ENCODE peak calls at places on chromosome 4, in seven cellular contexts. One of them, this sample, is unnamed.

GRCh38 chr4:174658246-174658645 is 136.0 kb upstream of the HPGD start:
- DNase-seq in GM12878: no peak
- DNase-seq in heart left ventricle: no peak
- DNase-seq in coronary artery: no peak
- DNase-seq in mammary epithelial cell: no peak
- DNase-seq in IMR-90: no peak
- DNase-seq in A549: no peak
- DNase-seq in this sample: no peak

GRCh38 chr4:174398728-174399127 is 115.0 kb downstream of the CEP44 start:
- DNase-seq in coronary artery: no peak
- DNase-seq in mammary epithelial cell: peak
- DNase-seq in heart left ventricle: no peak
- DNase-seq in A549: peak
- DNase-seq in GM12878: no peak
- DNase-seq in IMR-90: peak
- DNase-seq in this sample: no peak

GRCh38 chr4:137609693-137610450 is 77.6 kb upstream of the PCDH18 start:
- DNase-seq in A549: no peak
- DNase-seq in mammary epithelial cell: no peak
- DNase-seq in heart left ventricle: no peak
- DNase-seq in GM12878: no peak
- DNase-seq in coronary artery: no peak
- DNase-seq in IMR-90: peak
- DNase-seq in this sample: no peak

GRCh38 chr4:125650557-125650956 is 335.8 kb downstream of the FAT4 start:
- DNase-seq in mammary epithelial cell: no peak
- DNase-seq in IMR-90: peak
- DNase-seq in coronary artery: no peak
- DNase-seq in GM12878: no peak
- DNase-seq in heart left ventricle: no peak
- DNase-seq in A549: no peak
- DNase-seq in this sample: no peak

GRCh38 chr4:78581626-78582025 is 30.1 kb downstream of the ANXA3 start:
- DNase-seq in GM12878: no peak
- DNase-seq in A549: no peak
- DNase-seq in heart left ventricle: peak
- DNase-seq in coronary artery: no peak
- DNase-seq in mammary epithelial cell: no peak
- DNase-seq in IMR-90: no peak
- DNase-seq in this sample: no peak

GRCh38 chr4:121950680-121951569 is 935 bp downstream of the TRPC3 start:
- DNase-seq in mammary epithelial cell: no peak
- DNase-seq in coronary artery: no peak
- DNase-seq in A549: no peak
- DNase-seq in IMR-90: peak
- DNase-seq in GM12878: no peak
- DNase-seq in heart left ventricle: no peak
- DNase-seq in this sample: no peak

GRCh38 chr4:117692538-117692937 is 341.7 kb upstream of the NDST3 start:
- DNase-seq in IMR-90: no peak
- DNase-seq in GM12878: no peak
- DNase-seq in A549: no peak
- DNase-seq in heart left ventricle: no peak
- DNase-seq in mammary epithelial cell: no peak
- DNase-seq in coronary artery: no peak
- DNase-seq in this sample: no peak

GRCh38 chr4:168634276-168634802 is 137.5 kb downstream of the PALLD start:
- DNase-seq in coronary artery: no peak
- DNase-seq in GM12878: no peak
- DNase-seq in A549: no peak
- DNase-seq in IMR-90: peak
- DNase-seq in heart left ventricle: no peak
- DNase-seq in mammary epithelial cell: peak
- DNase-seq in this sample: no peak

GRCh38 chr4:1534876-1535526 is 128.8 kb upstream of the NKX1-1 start:
- DNase-seq in mammary epithelial cell: no peak
- DNase-seq in coronary artery: no peak
- DNase-seq in GM12878: no peak
- DNase-seq in A549: no peak
- DNase-seq in IMR-90: no peak
- DNase-seq in heart left ventricle: peak
- DNase-seq in this sample: no peak

GRCh38 chr4:8893227-8893623 is 21.6 kb upstream of the HMX1 start:
- DNase-seq in mammary epithelial cell: no peak
- DNase-seq in coronary artery: no peak
- DNase-seq in GM12878: no peak
- DNase-seq in A549: no peak
- DNase-seq in heart left ventricle: no peak
- DNase-seq in IMR-90: no peak
- DNase-seq in this sample: no peak

GRCh38 chr4:18850763-18851331 is 829.3 kb upstream of the LCORL start:
- DNase-seq in mammary epithelial cell: no peak
- DNase-seq in A549: no peak
- DNase-seq in heart left ventricle: no peak
- DNase-seq in IMR-90: no peak
- DNase-seq in coronary artery: no peak
- DNase-seq in GM12878: no peak
- DNase-seq in this sample: no peak

GRCh38 chr4:106287353-106287969 is 28.5 kb downstream of the TBCK start:
- DNase-seq in IMR-90: peak
- DNase-seq in GM12878: no peak
- DNase-seq in heart left ventricle: no peak
- DNase-seq in mammary epithelial cell: peak
- DNase-seq in A549: peak
- DNase-seq in coronary artery: no peak
- DNase-seq in this sample: no peak

GRCh38 chr4:183396187-183396738 is 48.2 kb upstream of the CDKN2AIP start:
- DNase-seq in mammary epithelial cell: peak
- DNase-seq in heart left ventricle: no peak
- DNase-seq in GM12878: no peak
- DNase-seq in IMR-90: peak
- DNase-seq in A549: no peak
- DNase-seq in coronary artery: no peak
- DNase-seq in this sample: no peak
- H3K27ac ChIP-seq in mammary epithelial cell: no peak
- H3K27ac ChIP-seq in heart left ventricle: no peak
- H3K27ac ChIP-seq in GM12878: no peak
- H3K27ac ChIP-seq in IMR-90: no peak
- H3K27ac ChIP-seq in A549: no peak
- H3K27ac ChIP-seq in coronary artery: no peak
- H3K27ac ChIP-seq in this sample: no peak

GRCh38 chr4:82842593-82842992 is 44.0 kb upstream of the SCD5 start:
- DNase-seq in mammary epithelial cell: no peak
- DNase-seq in coronary artery: no peak
- DNase-seq in GM12878: no peak
- DNase-seq in heart left ventricle: no peak
- DNase-seq in A549: peak
- DNase-seq in IMR-90: peak
- DNase-seq in this sample: no peak
- TF ChIP-seq CTCF in mammary epithelial cell: peak
- TF ChIP-seq CTCF in coronary artery: no peak
- TF ChIP-seq CTCF in GM12878: peak
- TF ChIP-seq CTCF in heart left ventricle: no peak
- TF ChIP-seq CTCF in A549: peak
- TF ChIP-seq CTCF in IMR-90: peak
- TF ChIP-seq CTCF in this sample: no peak

GRCh38 chr4:81426770-81427604 is 44.7 kb downstream of the RASGEF1B start:
- DNase-seq in heart left ventricle: no peak
- DNase-seq in IMR-90: peak
- DNase-seq in GM12878: no peak
- DNase-seq in A549: no peak
- DNase-seq in mammary epithelial cell: peak
- DNase-seq in coronary artery: no peak
- DNase-seq in this sample: no peak
- H3K27ac ChIP-seq in heart left ventricle: no peak
- H3K27ac ChIP-seq in IMR-90: peak
- H3K27ac ChIP-seq in GM12878: no peak
- H3K27ac ChIP-seq in A549: no peak
- H3K27ac ChIP-seq in mammary epithelial cell: peak
- H3K27ac ChIP-seq in coronary artery: no peak
- H3K27ac ChIP-seq in this sample: no peak

GRCh38 chr4:65580551-65580950 is 89.7 kb downstream of the EPHA5 start:
- DNase-seq in GM12878: no peak
- DNase-seq in heart left ventricle: no peak
- DNase-seq in coronary artery: no peak
- DNase-seq in mammary epithelial cell: no peak
- DNase-seq in IMR-90: no peak
- DNase-seq in A549: peak
- DNase-seq in this sample: no peak
- TF ChIP-seq CTCF in GM12878: no peak
- TF ChIP-seq CTCF in heart left ventricle: no peak
- TF ChIP-seq CTCF in coronary artery: no peak
- TF ChIP-seq CTCF in mammary epithelial cell: no peak
- TF ChIP-seq CTCF in IMR-90: no peak
- TF ChIP-seq CTCF in A549: no peak
- TF ChIP-seq CTCF in this sample: no peak

DNA sequence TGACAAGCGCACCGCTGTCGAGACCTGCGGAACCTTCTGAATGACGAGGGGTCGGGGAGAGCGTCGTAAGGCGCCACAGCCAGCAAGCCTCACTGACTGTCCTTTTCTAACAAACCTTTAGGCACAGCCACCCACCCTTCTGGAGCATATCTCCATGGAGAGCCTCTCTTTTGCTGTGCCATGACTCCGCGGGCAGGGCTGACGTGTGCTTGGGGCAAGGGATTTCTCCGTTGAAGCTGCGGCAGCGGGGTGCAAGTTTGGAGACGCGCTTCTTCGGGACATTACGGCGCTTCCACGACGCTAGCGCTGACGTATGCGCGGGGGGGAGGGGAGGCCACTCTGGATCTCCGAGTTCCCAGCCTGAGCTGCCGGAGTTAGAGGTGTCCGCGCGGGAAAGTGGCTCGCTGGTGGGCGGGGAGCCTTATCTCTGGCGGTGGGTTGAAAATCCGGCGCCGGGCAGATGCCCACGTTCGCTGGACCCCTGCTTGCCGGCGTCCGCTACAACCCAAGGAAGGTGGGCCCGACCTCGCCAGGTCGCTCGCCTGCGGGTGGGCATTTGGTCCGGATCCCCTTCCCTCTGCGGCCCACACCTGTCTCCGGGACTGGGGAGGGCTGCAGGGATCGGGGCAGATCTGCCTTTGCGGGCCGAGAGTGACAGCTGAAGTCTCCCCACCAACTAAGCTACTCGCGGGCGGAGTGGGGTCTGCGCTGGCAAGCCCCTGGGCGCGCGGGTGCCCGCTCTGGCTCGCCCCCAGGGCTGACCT is 540 bp upstream of the SLC10A7 start:
- DNase-seq in GM12878: peak
- DNase-seq in heart left ventricle: peak
- DNase-seq in coronary artery: peak
- DNase-seq in IMR-90: peak
- DNase-seq in A549: peak
- DNase-seq in mammary epithelial cell: peak
- DNase-seq in this sample: peak
- H3K27ac ChIP-seq in GM12878: peak
- H3K27ac ChIP-seq in heart left ventricle: peak
- H3K27ac ChIP-seq in coronary artery: peak
- H3K27ac ChIP-seq in IMR-90: peak
- H3K27ac ChIP-seq in A549: peak
- H3K27ac ChIP-seq in mammary epithelial cell: peak
- H3K27ac ChIP-seq in this sample: peak

DNA sequence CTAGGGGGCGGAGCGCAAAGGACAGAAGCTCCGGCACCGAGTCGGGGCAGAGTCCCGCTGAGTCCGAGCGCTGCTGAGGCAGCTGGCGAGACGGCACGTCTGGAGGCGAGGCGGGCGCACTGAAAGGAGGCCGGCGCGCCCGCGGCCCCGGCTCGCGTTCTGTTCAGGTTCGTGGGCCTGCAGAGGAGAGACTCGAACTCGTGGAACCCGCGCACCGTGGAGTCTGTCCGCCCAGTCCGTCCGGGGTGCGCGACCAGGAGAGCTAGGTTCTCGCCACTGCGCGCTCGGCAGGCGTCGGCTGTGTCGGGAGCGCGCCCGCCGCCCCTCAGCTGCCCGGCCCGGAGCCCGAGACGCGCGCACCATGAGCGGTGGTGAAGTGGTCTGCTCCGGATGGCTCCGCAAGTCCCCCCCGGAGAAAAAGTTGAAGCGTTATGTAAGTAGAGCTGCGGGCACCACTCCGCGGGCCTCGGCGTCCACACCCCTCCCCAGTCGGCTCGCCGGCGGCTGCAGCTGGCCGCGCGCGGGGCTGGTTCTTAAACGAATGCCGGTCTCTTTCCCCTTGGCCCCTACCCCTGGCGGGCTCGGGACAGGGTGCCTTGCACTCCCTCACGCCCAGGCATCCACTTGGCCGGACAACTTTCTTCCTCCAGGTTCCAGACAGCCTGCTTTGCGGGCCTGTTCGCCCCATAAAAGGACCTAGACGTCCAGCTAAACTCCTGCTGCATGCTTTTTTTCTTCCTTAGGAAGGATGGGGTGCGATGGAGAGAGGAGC is at the start of gene GAB1:
- DNase-seq in A549: peak
- DNase-seq in GM12878: no peak
- DNase-seq in heart left ventricle: peak
- DNase-seq in mammary epithelial cell: peak
- DNase-seq in IMR-90: peak
- DNase-seq in coronary artery: no peak
- DNase-seq in this sample: no peak
- TF ChIP-seq CTCF in A549: no peak
- TF ChIP-seq CTCF in GM12878: no peak
- TF ChIP-seq CTCF in heart left ventricle: no peak
- TF ChIP-seq CTCF in mammary epithelial cell: no peak
- TF ChIP-seq CTCF in IMR-90: no peak
- TF ChIP-seq CTCF in coronary artery: no peak
- TF ChIP-seq CTCF in this sample: no peak

GRCh38 chr4:86894465-86894864 is 2.2 kb upstream of the C4orf36 start:
- DNase-seq in IMR-90: peak
- DNase-seq in coronary artery: no peak
- DNase-seq in GM12878: no peak
- DNase-seq in mammary epithelial cell: no peak
- DNase-seq in A549: peak
- DNase-seq in heart left ventricle: no peak
- DNase-seq in this sample: no peak

GRCh38 chr4:86895692-86896488 is 3.7 kb upstream of the C4orf36 start:
- DNase-seq in GM12878: no peak
- DNase-seq in heart left ventricle: no peak
- DNase-seq in IMR-90: peak
- DNase-seq in mammary epithelial cell: peak
- DNase-seq in coronary artery: no peak
- DNase-seq in A549: peak
- DNase-seq in this sample: no peak

GRCh38 chr4:86892639-86892965 is 380 bp upstream of the C4orf36 start:
- DNase-seq in coronary artery: no peak
- DNase-seq in A549: no peak
- DNase-seq in IMR-90: no peak
- DNase-seq in GM12878: no peak
- DNase-seq in mammary epithelial cell: no peak
- DNase-seq in heart left ventricle: no peak
- DNase-seq in this sample: no peak

GRCh38 chr4:86891785-86892638 is at the start of gene C4orf36:
- DNase-seq in A549: peak
- DNase-seq in IMR-90: peak
- DNase-seq in coronary artery: peak
- DNase-seq in mammary epithelial cell: peak
- DNase-seq in GM12878: no peak
- DNase-seq in heart left ventricle: peak
- DNase-seq in this sample: peak

DNA sequence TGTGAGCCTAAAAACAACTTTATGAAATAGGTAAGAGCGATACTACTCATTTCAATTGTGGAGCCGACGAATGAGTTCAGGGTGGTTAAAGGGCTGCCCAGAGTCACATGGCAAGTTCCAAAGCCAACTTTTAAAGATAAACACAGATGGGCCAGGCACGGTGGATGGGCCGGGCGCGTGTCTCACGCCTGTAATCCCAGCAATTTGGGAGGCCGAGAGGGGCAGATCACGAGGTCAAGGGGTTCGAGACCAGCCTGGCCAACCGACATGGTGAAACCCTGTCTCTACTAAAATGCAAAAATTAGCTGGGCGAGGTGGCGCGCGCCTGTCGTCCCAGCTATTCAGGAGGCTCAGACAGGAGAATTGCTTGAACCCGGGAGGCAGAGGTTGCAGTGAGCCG is 914 bp upstream of the C4orf36 start:
- DNase-seq in heart left ventricle: no peak
- DNase-seq in A549: no peak
- DNase-seq in coronary artery: no peak
- DNase-seq in GM12878: no peak
- DNase-seq in mammary epithelial cell: no peak
- DNase-seq in IMR-90: no peak
- DNase-seq in this sample: no peak
- H3K27ac ChIP-seq in heart left ventricle: no peak
- H3K27ac ChIP-seq in A549: no peak
- H3K27ac ChIP-seq in coronary artery: no peak
- H3K27ac ChIP-seq in GM12878: no peak
- H3K27ac ChIP-seq in mammary epithelial cell: peak
- H3K27ac ChIP-seq in IMR-90: no peak
- H3K27ac ChIP-seq in this sample: no peak